ENCODE peak calls at places on chromosomes 6 and 20, in six cellular contexts. S is lower leg skin; H is Calu3; P is stimulated activated CD4-positive, alpha-beta T cell treated with anti-CD3 and anti-CD28 coated beads, Interleukin-1b, Interleukin-23, amount 100 ng/mL, for 1 hour; U is Daoy; K is WTC11. C is an unnamed sample.

GRCh38 chr20:41334452-41335421 is 5.9 kb upstream of the LPIN3 start:
- DNase-seq in H (no peak), P (no peak), S (no peak), U (no peak), K (no peak), C (no peak)

GRCh38 chr6:95819939-95820338 is 195.8 kb upstream of the FUT9 start:
- DNase-seq in H (no peak), S (no peak), U (no peak), P (no peak), K (peak), C (no peak)

GRCh38 chr6:34656378-34657036 is 40.1 kb downstream of the ILRUN start:
- DNase-seq in S (no peak), K (no peak), P (no peak), U (peak), H (peak), C (no peak)

GRCh38 chr20:5156670-5157448 is 30.1 kb downstream of the CDS2 start:
- DNase-seq in K (no peak), P (no peak), H (no peak), U (peak), S (no peak), C (no peak)

GRCh38 chr20:35004051-35004725 is 48.5 kb downstream of the MYH7B start:
- DNase-seq in U (no peak), K (peak), S (no peak), P (no peak), H (no peak), C (no peak)

GRCh38 chr20:50304883-50305635 is 114.4 kb downstream of the CEBPB start:
- DNase-seq in S (peak), K (no peak), H (no peak), P (no peak), U (peak), C (peak)

GRCh38 chr6:149990672-149991402 is 27.1 kb downstream of the ULBP1 start:
- DNase-seq in K (peak), H (peak), U (peak), S (no peak), P (no peak), C (no peak)

GRCh38 chr6:143125896-143126573 is 65.3 kb downstream of the AIG1 start:
- DNase-seq in U (peak), K (no peak), H (no peak), P (no peak), S (no peak), C (no peak)

GRCh38 chr20:50417484-50418235 is 92.5 kb upstream of the PTPN1 start:
- DNase-seq in P (no peak), S (no peak), H (no peak), U (no peak), K (no peak), C (no peak)

GRCh38 chr6:112941613-112942012 is 594.5 kb downstream of the RFPL4B start:
- DNase-seq in H (no peak), S (no peak), K (no peak), P (no peak), U (no peak), C (no peak)

GRCh38 chr6:145761584-145761983 is 26.3 kb upstream of the EPM2A start:
- DNase-seq in H (no peak), S (no peak), U (no peak), P (no peak), K (no peak), C (no peak)

GRCh38 chr6:96716221-96716620 is 121.1 kb downstream of the GPR63 start:
- DNase-seq in P (no peak), H (no peak), K (no peak), S (no peak), U (no peak), C (no peak)

GRCh38 chr6:70860044-70860443 is 96.8 kb downstream of the B3GAT2 start:
- DNase-seq in K (no peak), P (no peak), S (no peak), H (no peak), U (no peak), C (no peak)

GRCh38 chr20:19265646-19266374 is 53.4 kb downstream of the SLC24A3 start:
- DNase-seq in H (no peak), K (peak), S (no peak), U (no peak), P (no peak), C (no peak)

GRCh38 chr20:17233621-17234020 is 6.8 kb downstream of the PCSK2 start:
- DNase-seq in K (no peak), P (no peak), U (no peak), S (no peak), H (no peak), C (no peak)

GRCh38 chr6:112180095-112180820 is 74.1 kb downstream of the LAMA4 start:
- DNase-seq in H (peak), S (peak), K (no peak), U (peak), P (no peak), C (no peak)

GRCh38 chr6:96522469-96523009 is 933 bp downstream of the UFL1 start:
- DNase-seq in H (no peak), P (no peak), U (peak), S (no peak), K (no peak), C (no peak)

GRCh38 chr6:35021014-35021413 is 120.1 kb downstream of the TCP11 start:
- DNase-seq in U (no peak), S (no peak), H (no peak), K (no peak), P (no peak), C (peak)

GRCh38 chr6:143718463-143718862 is 40.7 kb downstream of the PHACTR2 start:
- DNase-seq in S (no peak), U (no peak), K (no peak), P (no peak), H (no peak), C (no peak)

GRCh38 chr6:2945069-2945452 is 26.3 kb downstream of the SERPINB6 start:
- DNase-seq in H (no peak), K (no peak), U (no peak), S (peak), P (no peak), C (no peak)

GRCh38 chr6:149114167-149114566 is 203.3 kb upstream of the TAB2 start:
- DNase-seq in H (no peak), U (no peak), K (no peak), P (no peak), S (no peak), C (no peak)

GRCh38 chr6:16396497-16397319 is 158.3 kb downstream of the GMPR start:
- DNase-seq in S (no peak), K (no peak), U (no peak), H (no peak), P (no peak), C (no peak)

GRCh38 chr20:44643154-44643519 is 8.4 kb downstream of the ADA start:
- DNase-seq in H (no peak), P (no peak), S (no peak), U (no peak), K (no peak), C (no peak)

GRCh38 chr6:123777554-123777953 is 26.1 kb upstream of the NKAIN2 start:
- DNase-seq in P (no peak), K (no peak), H (no peak), U (no peak), S (no peak), C (no peak)

GRCh38 chr6:125986956-125987617 is 747 bp downstream of the TRMT11 start:
- DNase-seq in P (no peak), K (no peak), S (no peak), U (peak), H (no peak), C (no peak)

GRCh38 chr6:34576286-34576955 is 20.3 kb upstream of the SPDEF start:
- DNase-seq in H (no peak), S (no peak), U (no peak), P (no peak), K (no peak), C (peak)

GRCh38 chr20:23125625-23126191 is 39.6 kb upstream of the CD93 start:
- DNase-seq in U (no peak), H (no peak), P (no peak), K (no peak), S (no peak), C (peak)

GRCh38 chr6:43090557-43090952 is 14.4 kb downstream of the PTK7 start:
- DNase-seq in H (no peak), P (no peak), K (no peak), U (no peak), S (no peak), C (no peak)

GRCh38 chr6:3001146-3001772 is 1.6 kb downstream of the NQO2 start:
- DNase-seq in H (no peak), S (no peak), U (no peak), P (no peak), K (no peak), C (no peak)

GRCh38 chr6:34275128-34275804 is 26.5 kb upstream of the SMIM29 start:
- DNase-seq in U (no peak), S (no peak), P (no peak), K (no peak), H (no peak), C (no peak)

GRCh38 chr20:19786311-19786710 is 28.3 kb downstream of the RIN2 start:
- DNase-seq in K (peak), P (no peak), U (peak), H (no peak), S (peak), C (no peak)

GRCh38 chr6:134425521-134426316 is 107.8 kb upstream of the SGK1 start:
- DNase-seq in S (no peak), U (no peak), P (no peak), K (no peak), H (no peak), C (no peak)

GRCh38 chr6:150256618-150257272 is 112.1 kb upstream of the IYD start:
- DNase-seq in S (no peak), H (no peak), U (peak), P (no peak), K (no peak), C (no peak)

GRCh38 chr6:83948851-83949250 is 84.7 kb upstream of the MRAP2 start:
- DNase-seq in S (no peak), K (no peak), P (no peak), H (no peak), U (no peak), C (no peak)

GRCh38 chr6:26327450-26328264 is 37.3 kb upstream of the BTN3A2 start:
- DNase-seq in P (no peak), S (no peak), H (peak), U (peak), K (peak), C (no peak)

C was measured in aorta.